ENCODE peak calls at places on chromosomes 4 and X, in nine cellular contexts. P is ascending aorta, G is adrenal gland, N is bronchial epithelial cell, Q is WTC11, K is heart left ventricle, F is choroid plexus epithelial cell, W is ovary, X is lower lobe of right lung. C is an unnamed sample.

GRCh38 chrX:155998116-155998515 is 620 bp downstream of the IL9R start:
- DNase-seq in X (no peak), P (peak), G (no peak), W (no peak), Q (no peak), K (no peak), F (no peak), N (no peak), C (no peak)

GRCh38 chr4:142201041-142201440 is 564.7 kb downstream of the IL15 start:
- DNase-seq in W (no peak), P (no peak), F (peak), K (no peak), G (no peak), N (no peak), Q (no peak), X (no peak), C (no peak)

GRCh38 chr4:105088110-105088879 is 58.4 kb upstream of the TET2 start:
- DNase-seq in X (no peak), W (no peak), N (peak), G (no peak), F (peak), K (no peak), Q (no peak), P (no peak), C (no peak)

GRCh38 chr4:169620846-169621228 is 459 bp downstream of the CLCN3 start:
- DNase-seq in G (peak), X (no peak), N (no peak), W (peak), P (no peak), F (peak), Q (no peak), K (no peak), C (peak)

GRCh38 chrX:129593137-129593536 is 53.1 kb downstream of the OCRL start:
- DNase-seq in K (no peak), W (no peak), N (peak), F (peak), P (no peak), G (no peak), X (no peak), Q (no peak), C (no peak)

GRCh38 chr4:23991444-23991843 is 101.6 kb upstream of the PPARGC1A start:
- DNase-seq in F (no peak), Q (no peak), N (no peak), W (no peak), G (no peak), K (no peak), P (no peak), X (no peak), C (no peak)

GRCh38 chr4:107708225-107708624 is 11.8 kb downstream of the PAPSS1 start:
- DNase-seq in N (peak), X (no peak), Q (no peak), W (no peak), P (no peak), K (no peak), F (no peak), G (no peak), C (no peak)

GRCh38 chr4:56187601-56188177 is 199.6 kb downstream of the AASDH start:
- DNase-seq in X (no peak), W (no peak), K (no peak), F (peak), P (no peak), Q (no peak), N (no peak), G (no peak), C (no peak)

GRCh38 chr4:187085339-187085738 is 361.7 kb upstream of the FAT1 start:
- DNase-seq in Q (no peak), G (no peak), W (no peak), N (no peak), P (no peak), F (no peak), K (no peak), X (no peak), C (no peak)

GRCh38 chrX:30895331-30895730 is 6.3 kb upstream of the TAB3 start:
- DNase-seq in F (no peak), W (no peak), P (no peak), Q (no peak), G (no peak), N (no peak), X (no peak), K (no peak), C (no peak)

GRCh38 chrX:20266810-20267598 is at the start of gene RPS6KA3:
- DNase-seq in F (peak), Q (peak), P (peak), N (peak), W (peak), X (peak), K (peak), G (peak), C (peak)

GRCh38 chrX:132169554-132169953 is 41.7 kb upstream of the FRMD7 start:
- DNase-seq in K (no peak), Q (no peak), X (no peak), G (no peak), F (no peak), W (no peak), N (peak), P (no peak), C (no peak)

GRCh38 chr4:90245837-90246236 is 118.6 kb downstream of the CCSER1 start:
- DNase-seq in N (no peak), F (no peak), P (no peak), Q (no peak), K (no peak), X (no peak), W (no peak), G (no peak), C (no peak)

GRCh38 chrX:151753313-151754041 is 18.9 kb downstream of the CNGA2 start:
- DNase-seq in F (peak), K (peak), N (peak), W (no peak), G (peak), P (no peak), Q (peak), X (peak), C (peak)

GRCh38 chr4:168569066-168569908 is 72.4 kb downstream of the PALLD start:
- DNase-seq in Q (no peak), X (no peak), P (no peak), W (no peak), G (no peak), F (peak), K (peak), N (peak), C (peak)

GRCh38 chrX:121014826-121015225 is 29.3 kb upstream of the CT47A1 start:
- DNase-seq in W (no peak), P (no peak), N (no peak), F (no peak), K (no peak), G (no peak), Q (no peak), X (no peak), C (no peak)

GRCh38 chr4:141900841-141901240 is 264.5 kb downstream of the IL15 start:
- DNase-seq in P (no peak), G (no peak), W (no peak), F (no peak), K (no peak), X (no peak), N (no peak), Q (no peak), C (no peak)

GRCh38 chrX:10031743-10032142 is 64.6 kb downstream of the CLDN34 start:
- DNase-seq in F (no peak), P (no peak), K (no peak), N (no peak), Q (no peak), X (no peak), G (no peak), W (no peak), C (no peak)

GRCh38 chr4:25424539-25425228 is 47.6 kb downstream of the ANAPC4 start:
- DNase-seq in G (no peak), W (no peak), Q (no peak), N (no peak), P (no peak), X (no peak), K (peak), F (no peak), C (no peak)

GRCh38 chrX:153688534-153688899 is 791 bp downstream of the SLC6A8 start:
- DNase-seq in K (peak), F (no peak), N (no peak), P (no peak), Q (no peak), X (no peak), W (peak), G (no peak), C (no peak)

GRCh38 chrX:19709812-19710518 is 177.4 kb downstream of the SH3KBP1 start:
- DNase-seq in Q (no peak), P (no peak), X (no peak), F (peak), W (no peak), G (no peak), N (peak), K (no peak), C (no peak)

GRCh38 chr4:132240094-132240493 is 909.0 kb upstream of the PCDH10 start:
- DNase-seq in X (no peak), W (no peak), Q (no peak), P (no peak), K (no peak), F (peak), N (no peak), G (no peak), C (no peak)

GRCh38 chrX:10071451-10072163 is 85.2 kb upstream of the CLCN4 start:
- DNase-seq in P (no peak), N (no peak), X (no peak), Q (no peak), G (no peak), F (peak), W (no peak), K (no peak), C (no peak)

GRCh38 chr4:153064571-153064970 is 128.4 kb downstream of the FHDC1 start:
- DNase-seq in Q (peak), N (no peak), G (no peak), W (no peak), K (no peak), F (no peak), X (no peak), P (no peak), C (no peak)

GRCh38 chr4:137892134-137892533 is 350.0 kb downstream of the SLC7A11 start:
- DNase-seq in Q (no peak), W (no peak), N (peak), P (no peak), F (peak), G (no peak), K (no peak), X (no peak), C (no peak)

GRCh38 chr4:148270600-148270999 is 171.6 kb downstream of the NR3C2 start:
- DNase-seq in W (no peak), Q (no peak), N (peak), X (no peak), F (no peak), G (no peak), P (no peak), K (no peak), C (no peak)

GRCh38 chrX:27555514-27555913 is 34.6 kb upstream of the DCAF8L2 start:
- DNase-seq in P (no peak), X (no peak), G (no peak), K (no peak), Q (no peak), N (peak), F (peak), W (no peak), C (no peak)

GRCh38 chrX:99939883-99940232 is 470.2 kb downstream of the PCDH19 start:
- DNase-seq in Q (no peak), F (no peak), N (no peak), K (no peak), X (no peak), P (no peak), G (no peak), W (no peak), C (no peak)

GRCh38 chr4:110480031-110480549 is 4.1 kb downstream of the ENPEP start:
- DNase-seq in K (no peak), P (no peak), W (no peak), X (no peak), N (peak), F (peak), G (no peak), Q (no peak), C (no peak)

GRCh38 chrX:17078031-17078730 is 131.7 kb downstream of the REPS2 start:
- DNase-seq in W (no peak), F (peak), N (peak), P (no peak), X (no peak), Q (no peak), G (no peak), K (no peak), C (no peak)

GRCh38 chrX:44036336-44036735 is 63.1 kb upstream of the NDP start:
- DNase-seq in Q (no peak), G (no peak), W (no peak), F (peak), P (no peak), N (no peak), X (no peak), K (no peak), C (no peak)

GRCh38 chr4:109041463-109041862 is 261.0 kb downstream of the COL25A1 start:
- DNase-seq in P (no peak), F (peak), X (no peak), G (no peak), K (no peak), W (no peak), Q (no peak), N (no peak), C (no peak)

GRCh38 chrX:19156223-19156622 is 34.0 kb upstream of the ADGRG2 start:
- DNase-seq in P (no peak), Q (peak), X (no peak), N (peak), F (no peak), K (no peak), W (no peak), G (no peak), C (no peak)

GRCh38 chr4:152696764-152697250 is 17.0 kb upstream of the TMEM154 start:
- DNase-seq in Q (no peak), K (no peak), N (peak), G (no peak), X (no peak), W (no peak), P (no peak), F (peak), C (no peak)

GRCh38 chr4:38523054-38523453 is 140.9 kb upstream of the KLF3 start:
- DNase-seq in W (no peak), G (no peak), Q (no peak), F (no peak), P (no peak), X (no peak), N (no peak), K (no peak), C (no peak)

DNA sequence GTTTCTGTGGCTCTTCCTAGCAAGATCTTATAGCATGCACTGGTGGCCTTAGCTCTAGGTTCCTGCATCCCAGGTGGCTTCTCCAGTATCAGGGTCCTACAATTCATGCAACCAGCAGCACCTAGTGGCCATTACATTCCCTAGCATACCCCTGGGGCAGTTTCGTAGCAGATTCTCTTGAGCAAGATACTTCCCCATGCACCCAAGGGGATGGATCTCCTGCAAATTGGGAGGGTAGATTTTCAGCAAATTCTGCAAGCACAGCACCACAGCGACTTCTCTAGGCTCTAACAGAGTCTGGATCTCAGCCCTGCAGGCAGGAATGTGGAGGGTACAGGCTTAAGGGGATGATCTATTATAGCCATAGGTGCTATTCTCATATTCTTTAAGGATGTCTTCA is 13.1 kb upstream of the SLC9B1 start:
- DNase-seq in X (no peak), Q (peak), G (peak), F (peak), K (no peak), W (no peak), N (peak), P (no peak), C (peak)
- TF ChIP-seq CTCF in X (peak), Q (peak), G (peak), F (peak), K (peak), W (no peak), N (peak), P (peak), C (peak)

DNA sequence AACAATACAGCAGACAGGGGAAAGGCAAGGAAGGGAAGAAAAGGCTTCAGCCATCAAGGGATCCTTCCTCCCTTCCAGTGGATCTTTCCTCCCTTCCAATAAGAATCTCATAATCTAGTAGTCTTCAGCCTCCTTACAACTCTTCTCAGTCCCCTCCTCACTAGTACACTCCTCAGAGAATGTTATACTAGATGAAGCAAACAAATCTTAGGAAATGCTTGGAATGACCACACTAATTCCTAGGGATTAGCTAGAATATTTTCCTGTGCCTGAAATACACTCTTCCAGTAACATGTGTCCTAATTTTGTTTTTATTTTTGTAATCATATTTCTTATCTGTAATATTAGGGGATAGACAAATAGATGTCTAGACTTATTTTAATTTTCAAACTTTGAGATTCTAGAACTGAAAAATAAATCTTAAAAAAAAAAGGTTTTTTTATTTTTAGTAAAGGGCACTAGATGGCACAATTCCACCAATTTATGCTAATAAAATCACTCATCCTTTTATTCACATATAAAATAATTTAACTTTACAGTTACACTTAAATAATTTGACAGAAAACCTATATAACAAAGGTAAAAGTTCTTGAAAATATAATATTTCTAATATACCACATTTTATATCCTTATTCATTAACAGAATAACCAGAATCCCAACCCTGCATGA is 7.0 kb upstream of the STPG2 start:
- DNase-seq in K (no peak), F (peak), G (no peak), X (no peak), N (peak), W (no peak), P (no peak), Q (no peak), C (no peak)
- TF ChIP-seq CTCF in K (no peak), F (peak), G (no peak), X (no peak), N (no peak), W (no peak), P (no peak), Q (no peak), C (peak)

DNA sequence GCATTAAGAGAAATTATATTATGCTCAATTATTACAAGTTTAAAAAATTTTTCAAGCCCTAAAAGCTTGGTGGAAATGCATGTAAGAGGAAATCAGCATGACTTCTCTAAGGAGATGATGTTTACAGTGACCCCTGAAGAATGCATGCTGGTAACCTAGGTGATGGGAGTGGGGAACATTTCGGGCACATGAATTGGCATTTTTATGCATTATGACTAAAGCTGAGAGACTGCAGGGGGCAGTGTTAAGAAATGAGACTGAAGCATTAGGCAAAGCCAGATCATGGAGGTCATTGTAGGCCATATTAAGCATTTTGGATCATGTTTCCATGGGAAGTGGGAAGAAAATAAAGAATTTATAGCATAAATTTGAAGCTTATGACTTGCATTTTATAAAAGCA is 421.3 kb downstream of the FAT4 start:
- DNase-seq in N (peak), F (peak), P (no peak), K (no peak), G (no peak), W (no peak), X (no peak), Q (no peak), C (peak)
- TF ChIP-seq CTCF in N (no peak), F (peak), P (no peak), K (no peak), G (no peak), W (no peak), X (no peak), Q (no peak), C (no peak)

GRCh38 chr4:71709961-71710360 is 73.9 kb downstream of the GC start:
- DNase-seq in P (no peak), X (no peak), Q (no peak), F (no peak), K (no peak), N (peak), G (no peak), W (no peak), C (no peak)
- TF ChIP-seq CTCF in P (no peak), X (no peak), Q (no peak), F (no peak), K (no peak), N (peak), G (no peak), W (no peak), C (no peak)

GRCh38 chr4:172596206-172596605 is 572.4 kb upstream of the GALNT7 start:
- DNase-seq in G (no peak), Q (peak), F (no peak), X (no peak), W (no peak), K (no peak), N (no peak), P (no peak), C (no peak)
- TF ChIP-seq CTCF in G (no peak), Q (no peak), F (peak), X (no peak), W (no peak), K (no peak), N (no peak), P (no peak), C (no peak)